ENCODE peak calls at places on chromosomes 7 and 10, in seven cellular contexts. R, B, A, H, G, K and V are unnamed samples.

GRCh38 chr7:68720722-68721121 is 877.6 kb upstream of the AUTS2 start:
- DNase-seq in R (no peak), B (no peak), A (no peak), H (no peak), G (peak), K (no peak), V (no peak)

GRCh38 chr10:67602268-67602950 is 93.6 kb downstream of the CTNNA3 start:
- DNase-seq in R (no peak), B (no peak), A (no peak), H (peak), G (peak), K (no peak), V (peak)

GRCh38 chr7:7761340-7761973 is 43.0 kb upstream of the RPA3 start:
- DNase-seq in R (no peak), B (no peak), A (no peak), H (peak), G (peak), K (no peak), V (peak)

GRCh38 chr7:124784879-124785818 is 19.6 kb upstream of the GPR37 start:
- DNase-seq in R (no peak), B (peak), A (peak), H (peak), G (peak), K (peak), V (peak)

GRCh38 chr10:115503546-115503945 is 410.4 kb downstream of the ATRNL1 start:
- DNase-seq in R (no peak), B (no peak), A (no peak), H (no peak), G (no peak), K (no peak), V (no peak)

GRCh38 chr10:28177944-28178637 is 124.8 kb downstream of the MPP7 start:
- DNase-seq in R (no peak), B (no peak), A (no peak), H (no peak), G (no peak), K (no peak), V (no peak)

GRCh38 chr7:69358163-69358821 is 240.0 kb upstream of the AUTS2 start:
- DNase-seq in R (no peak), B (peak), A (no peak), H (no peak), G (no peak), K (no peak), V (no peak)

GRCh38 chr10:31134303-31134928 is 102.8 kb upstream of the ZNF438 start:
- DNase-seq in R (peak), B (peak), A (no peak), H (no peak), G (no peak), K (no peak), V (no peak)

GRCh38 chr10:113612154-113612553 is 51.7 kb downstream of the NRAP start:
- DNase-seq in R (no peak), B (no peak), A (no peak), H (no peak), G (no peak), K (no peak), V (no peak)

GRCh38 chr10:49174261-49174925 is 13.8 kb downstream of the TMEM273 start:
- DNase-seq in R (no peak), B (no peak), A (peak), H (no peak), G (no peak), K (no peak), V (no peak)

GRCh38 chr10:108957681-108958080 is 965.6 kb downstream of the XPNPEP1 start:
- DNase-seq in R (no peak), B (no peak), A (no peak), H (no peak), G (no peak), K (no peak), V (no peak)

GRCh38 chr10:116278832-116279231 is 5.8 kb upstream of the GFRA1 start:
- DNase-seq in R (no peak), B (no peak), A (no peak), H (no peak), G (peak), K (no peak), V (peak)

GRCh38 chr10:79342811-79343541 is 4.3 kb upstream of the PPIF start:
- DNase-seq in R (no peak), B (peak), A (peak), H (no peak), G (peak), K (no peak), V (no peak)

GRCh38 chr7:37771342-37771741 is 77.1 kb upstream of the NME8 start:
- DNase-seq in R (no peak), B (no peak), A (no peak), H (no peak), G (no peak), K (no peak), V (no peak)